ENCODE peak calls at places on chromosome 20, in six cellular contexts. W is neuronal stem cell, M is IMR-90, O is tibial nerve, B is body of pancreas, K is MM.1S. H is an unnamed sample.

GRCh38 chr20:44861547-44862006 is 23.9 kb upstream of the YWHAB start:
- DNase-seq in W (no peak), M (peak), O (no peak), B (peak), K (no peak), H (no peak)

GRCh38 chr20:39702716-39703349 is 740.7 kb downstream of the DHX35 start:
- DNase-seq in W (no peak), M (no peak), O (no peak), B (no peak), K (no peak), H (no peak)

GRCh38 chr20:63009988-63010769 is 3.4 kb upstream of the BHLHE23 start:
- DNase-seq in W (no peak), M (peak), O (no peak), B (no peak), K (peak), H (peak)

GRCh38 chr20:14723614-14724013 is 386.2 kb upstream of the FLRT3 start:
- DNase-seq in W (no peak), M (no peak), O (no peak), B (no peak), K (no peak), H (no peak)

GRCh38 chr20:61875996-61876395 is 189.7 kb downstream of the TAF4 start:
- DNase-seq in W (no peak), M (no peak), O (no peak), B (no peak), K (no peak), H (no peak)

GRCh38 chr20:24868396-24868927 is 80.6 kb upstream of the CST7 start:
- DNase-seq in W (no peak), M (no peak), O (no peak), B (no peak), K (no peak), H (no peak)

GRCh38 chr20:5172167-5172586 is 45.4 kb downstream of the CDS2 start:
- DNase-seq in W (no peak), M (no peak), O (no peak), B (no peak), K (no peak), H (no peak)

GRCh38 chr20:49792006-49792405 is 20.6 kb upstream of the SLC9A8 start:
- DNase-seq in W (no peak), M (peak), O (no peak), B (no peak), K (no peak), H (no peak)

GRCh38 chr20:10731190-10731955 is 57.6 kb upstream of the JAG1 start:
- DNase-seq in W (no peak), M (peak), O (no peak), B (no peak), K (no peak), H (no peak)

GRCh38 chr20:32438331-32438858 is 80.3 kb downstream of the ASXL1 start:
- DNase-seq in W (no peak), M (no peak), O (no peak), B (no peak), K (no peak), H (no peak)

GRCh38 chr20:7984192-7984591 is 35.4 kb downstream of the TMX4 start:
- DNase-seq in W (peak), M (no peak), O (no peak), B (no peak), K (no peak), H (no peak)

GRCh38 chr20:51769941-51770615 is 1.9 kb upstream of the ATP9A start:
- DNase-seq in W (no peak), M (no peak), O (no peak), B (no peak), K (no peak), H (no peak)

GRCh38 chr20:38497246-38497645 is 24.6 kb downstream of the RALGAPB start:
- DNase-seq in W (no peak), M (peak), O (no peak), B (no peak), K (no peak), H (no peak)

GRCh38 chr20:23200914-23201313 is 114.8 kb upstream of the CD93 start:
- DNase-seq in W (no peak), M (peak), O (no peak), B (peak), K (no peak), H (no peak)

GRCh38 chr20:53227523-53227922 is 255.4 kb downstream of the TSHZ2 start:
- DNase-seq in W (no peak), M (no peak), O (no peak), B (no peak), K (no peak), H (no peak)

GRCh38 chr20:25622049-25622448 is 1.8 kb downstream of the NANP start:
- DNase-seq in W (no peak), M (peak), O (no peak), B (no peak), K (no peak), H (no peak)

GRCh38 chr20:11544029-11544678 is 373.5 kb upstream of the BTBD3 start:
- DNase-seq in W (peak), M (peak), O (no peak), B (peak), K (peak), H (no peak)

GRCh38 chr20:45359069-45359405 is 3.9 kb upstream of the SYS1 start:
- DNase-seq in W (no peak), M (peak), O (peak), B (peak), K (no peak), H (no peak)

GRCh38 chr20:18288748-18289705 is 700 bp downstream of the ZNF133 start:
- DNase-seq in W (no peak), M (peak), O (no peak), B (no peak), K (no peak), H (no peak)

GRCh38 chr20:4563534-4563933 is 158.2 kb upstream of the PRND start:
- DNase-seq in W (peak), M (peak), O (no peak), B (peak), K (peak), H (no peak)

GRCh38 chr20:44908987-44909871 is 631 bp upstream of the PABPC1L start:
- DNase-seq in W (peak), M (no peak), O (no peak), B (no peak), K (no peak), H (no peak)

GRCh38 chr20:40654876-40655275 is 34.2 kb downstream of the MAFB start:
- DNase-seq in W (no peak), M (no peak), O (peak), B (no peak), K (no peak), H (no peak)

GRCh38 chr20:50023116-50023802 is 40.5 kb downstream of the SNAI1 start:
- DNase-seq in W (no peak), M (no peak), O (no peak), B (peak), K (peak), H (no peak)

GRCh38 chr20:64163776-64164122 is 503 bp upstream of the MYT1 start:
- DNase-seq in W (no peak), M (no peak), O (no peak), B (no peak), K (no peak), H (no peak)

GRCh38 chr20:51346686-51347485 is 195.6 kb downstream of the NFATC2 start:
- DNase-seq in W (no peak), M (peak), O (no peak), B (no peak), K (no peak), H (no peak)

GRCh38 chr20:25011831-25012241 is 19.3 kb upstream of the APMAP start:
- DNase-seq in W (no peak), M (no peak), O (no peak), B (peak), K (no peak), H (no peak)

GRCh38 chr20:63735859-63736718 is at the start of gene LIME1:
- DNase-seq in W (no peak), M (no peak), O (no peak), B (no peak), K (peak), H (peak)

GRCh38 chr20:36310215-36310981 is 4.3 kb downstream of the DLGAP4 start:
- DNase-seq in W (no peak), M (no peak), O (no peak), B (no peak), K (no peak), H (no peak)

GRCh38 chr20:61500791-61501321 is 248.8 kb downstream of the CDH4 start:
- DNase-seq in W (no peak), M (peak), O (no peak), B (no peak), K (no peak), H (no peak)

GRCh38 chr20:44460795-44461141 is 14.9 kb upstream of the TTPAL start:
- DNase-seq in W (no peak), M (peak), O (no peak), B (peak), K (peak), H (no peak)

GRCh38 chr20:829531-829930 is 4.0 kb upstream of the FAM110A start:
- DNase-seq in W (no peak), M (peak), O (no peak), B (no peak), K (no peak), H (no peak)

GRCh38 chr20:10060223-10060622 is 25.4 kb downstream of the ANKEF1 start:
- DNase-seq in W (no peak), M (no peak), O (no peak), B (no peak), K (peak), H (no peak)

GRCh38 chr20:2911200-2911599 is 37.9 kb downstream of the PTPRA start:
- DNase-seq in W (no peak), M (peak), O (no peak), B (no peak), K (no peak), H (no peak)

GRCh38 chr20:48728042-48728837 is 99.6 kb downstream of the PREX1 start:
- DNase-seq in W (no peak), M (no peak), O (peak), B (no peak), K (no peak), H (no peak)

GRCh38 chr20:57578476-57579165 is 17.7 kb downstream of the PCK1 start:
- DNase-seq in W (no peak), M (no peak), O (no peak), B (no peak), K (no peak), H (no peak)
- H3K27ac ChIP-seq in W (no peak), M (no peak), O (no peak), B (no peak), K (no peak), H (no peak)

GRCh38 chr20:46562009-46562372 is 11.5 kb upstream of the OCSTAMP start:
- DNase-seq in W (no peak), M (no peak), O (no peak), B (no peak), K (no peak), H (no peak)
- H3K27ac ChIP-seq in W (peak), M (no peak), O (peak), B (no peak), K (peak), H (no peak)

DNA sequence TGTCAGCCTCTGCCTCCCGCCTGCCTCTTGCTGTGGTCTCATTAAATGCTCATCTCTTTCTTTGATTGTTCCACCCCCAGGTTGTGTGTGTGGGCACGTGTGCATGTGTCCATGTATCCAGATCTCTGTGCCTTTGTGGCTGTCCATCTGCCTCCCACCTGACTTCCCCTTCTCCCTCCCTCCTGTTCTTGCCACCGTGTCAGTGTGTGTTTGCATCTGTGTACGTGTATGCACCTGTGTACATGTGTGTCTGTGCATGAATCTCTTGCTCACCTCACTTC is 62.9 kb downstream of the SRC start:
- DNase-seq in W (no peak), M (no peak), O (no peak), B (no peak), K (no peak), H (no peak)
- H3K27ac ChIP-seq in W (no peak), M (no peak), O (no peak), B (no peak), K (no peak), H (no peak)

GRCh38 chr20:33753763-33754162 is 22.0 kb downstream of the ZNF341 start:
- DNase-seq in W (no peak), M (peak), O (no peak), B (no peak), K (no peak), H (no peak)
- H3K27ac ChIP-seq in W (no peak), M (no peak), O (no peak), B (no peak), K (no peak), H (no peak)

H was measured in CD8-positive, alpha-beta T cell.